ENCODE peak calls at places on chromosomes 7 and 10, in seven cellular contexts. One of them, this sample, is unnamed. For H3K9me3, the result is how much of the 10 kb centered on the place peaks cover.

GRCh38 chr10:43961523-43962345 is 313.1 kb upstream of the ZNF32 start:
- DNase-seq in adrenal gland: peak
- DNase-seq in K562: no peak
- DNase-seq in A549: no peak
- DNase-seq in ovary: peak
- DNase-seq in breast epithelium: no peak
- DNase-seq in upper lobe of left lung: no peak
- DNase-seq in this sample: no peak

GRCh38 chr10:404991-405390 is 269.7 kb downstream of the ZMYND11 start:
- DNase-seq in adrenal gland: no peak
- DNase-seq in K562: no peak
- DNase-seq in A549: no peak
- DNase-seq in ovary: no peak
- DNase-seq in breast epithelium: no peak
- DNase-seq in upper lobe of left lung: no peak
- DNase-seq in this sample: no peak

GRCh38 chr10:104351067-104351681 is 2.5 kb upstream of the CFAP58 start:
- DNase-seq in adrenal gland: no peak
- DNase-seq in K562: no peak
- DNase-seq in A549: no peak
- DNase-seq in ovary: no peak
- DNase-seq in breast epithelium: no peak
- DNase-seq in upper lobe of left lung: no peak
- DNase-seq in this sample: no peak

GRCh38 chr7:2269468-2270460 is 27.7 kb downstream of the NUDT1 start:
- DNase-seq in adrenal gland: no peak
- DNase-seq in K562: no peak
- DNase-seq in A549: no peak
- DNase-seq in ovary: no peak
- DNase-seq in breast epithelium: no peak
- DNase-seq in upper lobe of left lung: no peak
- DNase-seq in this sample: no peak

GRCh38 chr7:122136639-122137253 is 7.3 kb downstream of the AASS start:
- DNase-seq in adrenal gland: no peak
- DNase-seq in K562: no peak
- DNase-seq in A549: no peak
- DNase-seq in ovary: no peak
- DNase-seq in breast epithelium: no peak
- DNase-seq in upper lobe of left lung: no peak
- DNase-seq in this sample: no peak

GRCh38 chr10:102435529-102436233 is 3.3 kb upstream of the CUEDC2 start:
- DNase-seq in adrenal gland: no peak
- DNase-seq in K562: peak
- DNase-seq in A549: no peak
- DNase-seq in ovary: no peak
- DNase-seq in breast epithelium: no peak
- DNase-seq in upper lobe of left lung: peak
- DNase-seq in this sample: no peak

GRCh38 chr10:62049815-62050626 is 148.5 kb downstream of the ARID5B start:
- DNase-seq in adrenal gland: no peak
- DNase-seq in K562: no peak
- DNase-seq in A549: no peak
- DNase-seq in ovary: no peak
- DNase-seq in breast epithelium: no peak
- DNase-seq in upper lobe of left lung: no peak
- DNase-seq in this sample: no peak

GRCh38 chr10:72067463-72068125 is 20.8 kb downstream of the SPOCK2 start:
- DNase-seq in adrenal gland: no peak
- DNase-seq in K562: no peak
- DNase-seq in A549: no peak
- DNase-seq in ovary: no peak
- DNase-seq in breast epithelium: no peak
- DNase-seq in upper lobe of left lung: no peak
- DNase-seq in this sample: no peak

GRCh38 chr10:29032229-29032628 is 256.6 kb upstream of the LYZL1 start:
- DNase-seq in adrenal gland: no peak
- DNase-seq in K562: no peak
- DNase-seq in A549: no peak
- DNase-seq in ovary: no peak
- DNase-seq in breast epithelium: no peak
- DNase-seq in upper lobe of left lung: no peak
- DNase-seq in this sample: no peak

GRCh38 chr10:48509974-48510692 is 94.7 kb downstream of the ARHGAP22 start:
- DNase-seq in adrenal gland: peak
- DNase-seq in K562: peak
- DNase-seq in A549: peak
- DNase-seq in ovary: no peak
- DNase-seq in breast epithelium: no peak
- DNase-seq in upper lobe of left lung: no peak
- DNase-seq in this sample: peak

GRCh38 chr10:99330675-99330924 is 1.4 kb downstream of the CNNM1 start:
- DNase-seq in adrenal gland: no peak
- DNase-seq in K562: no peak
- DNase-seq in A549: no peak
- DNase-seq in ovary: no peak
- DNase-seq in breast epithelium: no peak
- DNase-seq in upper lobe of left lung: no peak
- DNase-seq in this sample: no peak
- TF ChIP-seq POLR2A in adrenal gland: no peak
- TF ChIP-seq POLR2A in K562: no peak
- TF ChIP-seq POLR2A in A549: no peak
- TF ChIP-seq POLR2A in ovary: no peak
- TF ChIP-seq POLR2A in breast epithelium: no peak
- TF ChIP-seq POLR2A in upper lobe of left lung: no peak
- TF ChIP-seq POLR2A in this sample: no peak

GRCh38 chr10:128863411-128863810 is 603.6 kb upstream of the MGMT start:
- DNase-seq in adrenal gland: peak
- DNase-seq in K562: no peak
- DNase-seq in A549: no peak
- DNase-seq in ovary: no peak
- DNase-seq in breast epithelium: no peak
- DNase-seq in upper lobe of left lung: no peak
- DNase-seq in this sample: no peak
- H3K9me3 ChIP-seq in adrenal gland: under half
- H3K9me3 ChIP-seq in K562: under half
- H3K9me3 ChIP-seq in A549: under half
- H3K9me3 ChIP-seq in ovary: under half
- H3K9me3 ChIP-seq in breast epithelium: under half
- H3K9me3 ChIP-seq in upper lobe of left lung: under half
- H3K9me3 ChIP-seq in this sample: under half

DNA sequence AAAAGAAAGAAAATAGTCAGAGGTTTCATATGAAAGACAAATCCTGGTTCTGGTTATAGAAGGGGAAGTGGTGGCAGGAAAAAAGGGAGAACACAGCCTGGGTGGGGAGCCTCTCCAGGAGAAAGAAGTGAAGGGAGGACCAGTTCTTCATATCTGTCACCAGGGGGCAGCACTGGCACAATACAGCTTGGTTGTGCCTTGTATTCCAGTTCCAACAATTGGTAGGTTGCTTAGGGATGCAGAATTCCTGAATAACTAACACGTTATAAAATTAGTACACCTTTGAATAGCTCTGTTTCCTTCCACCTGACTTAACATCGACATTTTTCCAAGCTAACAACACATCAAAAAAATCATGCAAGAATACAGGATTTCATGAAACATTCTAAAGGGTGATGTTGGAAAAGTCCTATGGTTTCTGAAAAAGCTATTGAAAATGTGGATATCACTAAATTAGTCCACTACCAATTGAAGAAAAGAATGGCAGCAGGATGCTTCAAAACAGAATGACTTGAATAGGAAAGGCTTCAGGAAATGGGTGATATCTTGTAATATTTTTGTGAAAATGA is 52.9 kb downstream of the CYP26A1 start:
- DNase-seq in adrenal gland: no peak
- DNase-seq in K562: peak
- DNase-seq in A549: peak
- DNase-seq in ovary: no peak
- DNase-seq in breast epithelium: no peak
- DNase-seq in upper lobe of left lung: no peak
- DNase-seq in this sample: no peak
- TF ChIP-seq CTCF in adrenal gland: no peak
- TF ChIP-seq CTCF in K562: peak
- TF ChIP-seq CTCF in A549: peak
- TF ChIP-seq CTCF in ovary: no peak
- TF ChIP-seq CTCF in breast epithelium: no peak
- TF ChIP-seq CTCF in upper lobe of left lung: no peak
- TF ChIP-seq CTCF in this sample: no peak

DNA sequence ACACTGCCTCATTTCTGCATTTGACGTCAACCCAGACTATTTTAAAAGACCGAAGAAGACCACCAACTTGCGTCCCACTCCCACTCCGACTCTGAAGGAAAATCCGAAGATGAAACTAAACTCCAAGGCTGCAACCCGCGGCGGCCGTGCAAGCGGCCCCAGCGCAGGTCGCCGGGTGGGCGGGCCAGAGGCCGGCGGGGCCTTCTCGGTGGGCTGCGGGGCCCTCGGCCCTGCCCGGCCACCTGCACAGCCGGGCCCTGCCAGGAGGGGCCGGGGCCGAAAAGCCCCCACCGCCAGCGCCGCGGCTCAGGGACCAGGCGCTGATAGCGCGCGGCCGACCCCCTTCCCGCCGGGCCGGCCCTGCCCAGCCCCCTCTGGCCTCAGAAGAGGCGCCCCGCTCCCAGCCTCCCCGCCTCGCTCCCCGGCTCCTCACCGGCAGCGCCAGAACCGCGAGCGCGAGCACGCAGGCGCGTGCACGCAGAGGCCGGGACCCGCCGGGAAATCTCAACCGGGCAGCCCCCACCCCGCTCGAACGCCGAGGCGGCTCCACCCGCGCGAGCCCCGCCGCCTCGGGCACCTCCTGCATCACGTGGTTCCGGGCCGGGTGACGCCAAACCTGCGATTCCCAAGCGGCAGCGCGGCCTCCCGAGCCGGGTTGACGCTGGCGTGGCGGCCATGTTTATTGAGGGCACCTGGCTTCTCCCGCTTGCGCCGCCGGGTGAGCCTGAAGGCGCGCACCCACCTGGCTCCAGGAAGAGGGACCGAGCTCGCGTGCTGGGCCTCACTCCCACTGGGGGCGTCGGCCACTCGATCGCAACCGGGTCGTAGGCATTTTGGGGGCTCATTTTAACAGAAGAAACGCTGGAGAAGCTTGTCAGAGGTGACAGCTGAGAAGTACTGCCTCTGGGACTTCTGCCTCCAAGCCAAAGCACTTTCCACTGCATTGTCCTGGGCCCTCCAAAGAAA is at the start of gene C7orf25:
- DNase-seq in adrenal gland: peak
- DNase-seq in K562: peak
- DNase-seq in A549: peak
- DNase-seq in ovary: peak
- DNase-seq in breast epithelium: peak
- DNase-seq in upper lobe of left lung: peak
- DNase-seq in this sample: peak
- TF ChIP-seq POLR2A in adrenal gland: peak
- TF ChIP-seq POLR2A in K562: peak
- TF ChIP-seq POLR2A in A549: peak
- TF ChIP-seq POLR2A in ovary: peak
- TF ChIP-seq POLR2A in breast epithelium: no peak
- TF ChIP-seq POLR2A in upper lobe of left lung: no peak
- TF ChIP-seq POLR2A in this sample: peak

GRCh38 chr10:133442967-133443924 is 10.5 kb upstream of the SCART1 start:
- DNase-seq in adrenal gland: no peak
- DNase-seq in K562: no peak
- DNase-seq in A549: no peak
- DNase-seq in ovary: no peak
- DNase-seq in breast epithelium: peak
- DNase-seq in upper lobe of left lung: no peak
- DNase-seq in this sample: peak

GRCh38 chr10:133440633-133441285 is 13.0 kb upstream of the SCART1 start:
- DNase-seq in adrenal gland: no peak
- DNase-seq in K562: no peak
- DNase-seq in A549: no peak
- DNase-seq in ovary: no peak
- DNase-seq in breast epithelium: peak
- DNase-seq in upper lobe of left lung: no peak
- DNase-seq in this sample: no peak

GRCh38 chr10:133444342-133445267 is 9.1 kb upstream of the SCART1 start:
- DNase-seq in adrenal gland: no peak
- DNase-seq in K562: no peak
- DNase-seq in A549: no peak
- DNase-seq in ovary: no peak
- DNase-seq in breast epithelium: peak
- DNase-seq in upper lobe of left lung: no peak
- DNase-seq in this sample: peak

GRCh38 chr10:133441780-133442179 is 12.0 kb upstream of the SCART1 start:
- DNase-seq in adrenal gland: no peak
- DNase-seq in K562: no peak
- DNase-seq in A549: no peak
- DNase-seq in ovary: no peak
- DNase-seq in breast epithelium: peak
- DNase-seq in upper lobe of left lung: no peak
- DNase-seq in this sample: no peak

DNA sequence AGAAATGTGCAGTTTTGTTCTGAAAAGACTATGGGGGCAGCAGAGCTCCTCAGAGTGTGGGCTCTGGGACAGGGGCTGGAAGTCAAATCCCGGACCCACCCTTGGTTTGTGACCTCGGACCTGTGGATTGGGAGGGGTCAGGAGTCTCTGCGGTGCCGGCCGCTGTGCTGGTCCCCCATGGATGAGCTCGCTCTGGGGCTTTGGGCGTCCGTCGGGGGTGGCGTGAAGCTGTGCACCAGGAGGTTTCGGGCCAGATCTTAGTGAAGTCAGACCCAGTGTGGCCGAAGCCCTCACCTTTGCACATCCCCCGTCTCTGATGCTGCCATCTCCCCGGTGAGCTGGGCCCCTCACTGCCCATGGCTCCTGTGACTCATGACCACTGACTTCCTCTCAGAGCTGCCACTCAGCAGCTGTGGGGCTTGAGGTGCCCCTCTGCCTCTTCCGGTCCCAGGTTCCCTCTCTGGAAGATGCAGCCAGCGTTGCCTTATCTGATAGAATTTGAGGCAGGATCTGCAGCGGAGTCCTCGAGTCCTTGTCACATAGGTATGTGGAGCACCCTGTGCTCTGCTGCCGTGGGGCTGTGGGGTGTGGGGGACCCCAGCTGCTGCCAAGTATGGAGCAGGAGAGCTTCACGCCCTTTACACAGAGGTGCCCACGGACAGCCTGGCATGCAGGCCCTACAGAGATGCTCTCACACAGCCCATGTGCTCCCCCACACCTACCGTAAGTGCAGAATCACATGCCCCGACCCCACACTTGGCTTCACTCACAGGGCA is 11.4 kb upstream of the SCART1 start:
- DNase-seq in adrenal gland: no peak
- DNase-seq in K562: no peak
- DNase-seq in A549: no peak
- DNase-seq in ovary: no peak
- DNase-seq in breast epithelium: peak
- DNase-seq in upper lobe of left lung: no peak
- DNase-seq in this sample: no peak
- H3K9me3 ChIP-seq in adrenal gland: under half
- H3K9me3 ChIP-seq in K562: under half
- H3K9me3 ChIP-seq in A549: under half
- H3K9me3 ChIP-seq in ovary: under half
- H3K9me3 ChIP-seq in breast epithelium: under half
- H3K9me3 ChIP-seq in upper lobe of left lung: under half
- H3K9me3 ChIP-seq in this sample: under half

GRCh38 chr10:12729885-12730284 is 271.6 kb downstream of the CCDC3 start:
- DNase-seq in adrenal gland: peak
- DNase-seq in K562: peak
- DNase-seq in A549: no peak
- DNase-seq in ovary: no peak
- DNase-seq in breast epithelium: no peak
- DNase-seq in upper lobe of left lung: no peak
- DNase-seq in this sample: no peak
- TF ChIP-seq CTCF in adrenal gland: peak
- TF ChIP-seq CTCF in K562: peak
- TF ChIP-seq CTCF in A549: no peak
- TF ChIP-seq CTCF in ovary: no peak
- TF ChIP-seq CTCF in breast epithelium: no peak
- TF ChIP-seq CTCF in upper lobe of left lung: no peak
- TF ChIP-seq CTCF in this sample: no peak